ENCODE peak calls at places on chromosomes 4 and X, in eight cellular contexts. Q is immature natural killer cell; C is lung; V is COR-L47; K is HFFc6; P is activated naive CD8-positive, alpha-beta T cell treated with anti-CD3 and anti-CD28 coated beads, Interleukin-2, amount 50 U/mL, for 24 hours; A is activated CD4-positive, alpha-beta T cell treated with anti-CD3 and anti-CD28 coated beads for 4 hours; I is GM23338. H is an unnamed sample.
A peak's percentile ranks its signal among the peaks of the same experiment; 100 is the strongest.

GRCh38 chr4:52037730-52038108 is 380 bp downstream of the SGCB start:
- DNase-seq in Q (peak; percentile 2), C (peak; percentile 29), V (peak; percentile 27), K (peak; percentile 14), P (peak; percentile 19), A (no peak), I (peak; percentile 75), H (no peak)

GRCh38 chr4:173076903-173077629 is 91.5 kb upstream of the GALNT7 start:
- DNase-seq in Q (no peak), C (no peak), V (no peak), K (no peak), P (no peak), A (no peak), I (no peak), H (no peak)

GRCh38 chr4:126560794-126561193 is 1072.0 kb upstream of the INTU start:
- DNase-seq in Q (no peak), C (no peak), V (no peak), K (no peak), P (no peak), A (no peak), I (no peak), H (no peak)

GRCh38 chr4:18568600-18568999 is 547.0 kb upstream of the LCORL start:
- DNase-seq in Q (no peak), C (no peak), V (peak; percentile 50), K (no peak), P (no peak), A (no peak), I (peak; percentile 26), H (no peak)

GRCh38 chr4:33111106-33111505 is 2390.9 kb downstream of the PCDH7 start:
- DNase-seq in Q (no peak), C (no peak), V (no peak), K (no peak), P (no peak), A (no peak), I (no peak), H (no peak)

GRCh38 chrX:55919367-55920221 is 202.0 kb downstream of the RRAGB start:
- DNase-seq in Q (no peak), C (no peak), V (no peak), K (no peak), P (peak; percentile 3), A (no peak), I (peak; percentile 6), H (no peak)

GRCh38 chr4:52957220-52957686 is 95.1 kb downstream of the RASL11B start:
- DNase-seq in Q (no peak), C (no peak), V (peak; percentile 92), K (no peak), P (no peak), A (no peak), I (no peak), H (peak; percentile 93)

GRCh38 chrX:39654952-39655351 is 442.8 kb downstream of the BCOR start:
- DNase-seq in Q (no peak), C (no peak), V (no peak), K (no peak), P (no peak), A (no peak), I (no peak), H (no peak)

GRCh38 chr4:111689214-111689613 is 456.0 kb upstream of the FAM241A start:
- DNase-seq in Q (no peak), C (peak; percentile 34), V (no peak), K (peak; percentile 49), P (no peak), A (no peak), I (no peak), H (no peak)

GRCh38 chr4:2419814-2420213 is 1.1 kb downstream of the CFAP99 start:
- DNase-seq in Q (no peak), C (no peak), V (no peak), K (no peak), P (no peak), A (no peak), I (no peak), H (no peak)

H was measured in NCI-H748 treated with DMSO at 0.1 percent for 48 hours.